ENCODE peak calls at places on chromosomes 4 and X, in five cellular contexts. U is transverse colon, P is OCI-LY7, M is brain microvascular endothelial cell, Q is fibroblast of villous mesenchyme. Z is an unnamed sample.

GRCh38 chrX:134171661-134172587 is 65.1 kb upstream of the CCDC160 start:
- DNase-seq in Q (peak), P (no peak), M (no peak), U (no peak), Z (no peak)

GRCh38 chr4:19983072-19983471 is 268.6 kb upstream of the SLIT2 start:
- DNase-seq in Q (peak), M (peak), U (no peak), P (no peak), Z (no peak)

GRCh38 chr4:83516042-83516772 is 19.7 kb upstream of the GPAT3 start:
- DNase-seq in U (no peak), P (no peak), Q (peak), M (peak), Z (no peak)

GRCh38 chrX:17046478-17047097 is 100.1 kb downstream of the REPS2 start:
- DNase-seq in M (peak), P (peak), Q (peak), U (peak), Z (peak)

GRCh38 chr4:3200423-3201090 is 48.4 kb upstream of the MSANTD1 start:
- DNase-seq in Q (no peak), P (no peak), M (no peak), U (no peak), Z (no peak)

GRCh38 chr4:113057891-113058290 is 8.4 kb downstream of the ANK2 start:
- DNase-seq in U (no peak), M (peak), P (no peak), Q (peak), Z (no peak)

GRCh38 chr4:127174731-127175130 is 458.0 kb upstream of the INTU start:
- DNase-seq in P (no peak), Q (no peak), M (no peak), U (no peak), Z (no peak)

GRCh38 chr4:174040287-174040686 is 243.2 kb downstream of the FBXO8 start:
- DNase-seq in U (no peak), Q (no peak), M (no peak), P (no peak), Z (no peak)

GRCh38 chr4:121740796-121741409 is 24.1 kb downstream of the SMIM43 start:
- DNase-seq in M (no peak), U (no peak), P (no peak), Q (no peak), Z (no peak)

GRCh38 chrX:126165721-126166401 is at the start of gene DCAF12L2:
- DNase-seq in M (no peak), P (no peak), Q (no peak), U (no peak), Z (no peak)

GRCh38 chrX:111581086-111581485 is 69.6 kb downstream of the SERTM2 start:
- DNase-seq in Q (peak), P (no peak), M (no peak), U (no peak), Z (no peak)

GRCh38 chrX:73855546-73855945 is 292.5 kb downstream of the CHIC1 start:
- DNase-seq in U (peak), P (peak), Q (peak), M (peak), Z (peak)

GRCh38 chr4:22460266-22460665 is 55.6 kb downstream of the ADGRA3 start:
- DNase-seq in Q (no peak), U (no peak), P (no peak), M (no peak), Z (no peak)

GRCh38 chr4:14837860-14838259 is 164.4 kb upstream of the CPEB2 start:
- DNase-seq in U (no peak), M (no peak), Q (no peak), P (peak), Z (peak)

GRCh38 chrX:153392642-153393321 is 8.4 kb downstream of the PNMA6E start:
- DNase-seq in M (no peak), U (no peak), Q (no peak), P (no peak), Z (no peak)

GRCh38 chr4:112099701-112100289 is 45.5 kb upstream of the FAM241A start:
- DNase-seq in Q (peak), M (no peak), U (no peak), P (peak), Z (peak)

GRCh38 chr4:114041117-114041475 is 61.6 kb upstream of the ARSJ start:
- DNase-seq in Q (peak), U (no peak), M (no peak), P (no peak), Z (no peak)

GRCh38 chr4:163473130-163473529 is 424 bp downstream of the TKTL2 start:
- DNase-seq in P (no peak), M (no peak), U (no peak), Q (no peak), Z (no peak)

GRCh38 chr4:42150653-42151567 is 1.5 kb downstream of the BEND4 start:
- DNase-seq in M (no peak), Q (no peak), P (peak), U (peak), Z (peak)

GRCh38 chrX:124098089-124098488 is 136.6 kb downstream of the STAG2 start:
- DNase-seq in Q (peak), P (peak), M (no peak), U (no peak), Z (peak)

GRCh38 chr4:177596035-177596434 is 153.8 kb upstream of the AGA start:
- DNase-seq in Q (peak), P (no peak), U (no peak), M (peak), Z (no peak)

GRCh38 chr4:33837043-33837442 is 2407.3 kb downstream of the ARAP2 start:
- DNase-seq in U (no peak), M (peak), Q (peak), P (no peak), Z (no peak)

GRCh38 chr4:174119051-174119450 is 164.4 kb downstream of the FBXO8 start:
- DNase-seq in P (no peak), Q (peak), M (peak), U (no peak), Z (no peak)

GRCh38 chrX:33132569-33132968 is 78.8 kb downstream of the DMD start:
- DNase-seq in U (no peak), Q (no peak), M (no peak), P (no peak), Z (no peak)

GRCh38 chr4:3291969-3292570 is 751 bp upstream of the RGS12 start:
- DNase-seq in P (peak), U (peak), M (no peak), Q (peak), Z (no peak)

GRCh38 chr4:14863420-14864364 is 138.6 kb upstream of the CPEB2 start:
- DNase-seq in Q (no peak), M (no peak), P (no peak), U (no peak), Z (no peak)

GRCh38 chrX:10615931-10616780 is 4.2 kb downstream of the MID1 start:
- DNase-seq in U (peak), P (peak), Q (peak), M (peak), Z (peak)

GRCh38 chr4:32010221-32010620 is 1290.1 kb downstream of the PCDH7 start:
- DNase-seq in M (peak), U (no peak), P (no peak), Q (no peak), Z (no peak)

GRCh38 chr4:145536044-145536443 is 54.4 kb downstream of the SMAD1 start:
- DNase-seq in P (no peak), U (no peak), Q (no peak), M (no peak), Z (no peak)

GRCh38 chr4:175369087-175369486 is 443.0 kb downstream of the GPM6A start:
- DNase-seq in Q (no peak), U (no peak), P (no peak), M (peak), Z (no peak)

GRCh38 chr4:120071192-120071795 is 4.6 kb upstream of the MAD2L1 start:
- DNase-seq in P (peak), Q (peak), U (peak), M (peak), Z (peak)

GRCh38 chr4:127400736-127401346 is 231.9 kb upstream of the INTU start:
- DNase-seq in M (peak), U (peak), P (peak), Q (peak), Z (peak)

GRCh38 chrX:18949902-18950301 is 34.0 kb downstream of the PHKA2 start:
- DNase-seq in M (no peak), P (no peak), Q (no peak), U (no peak), Z (no peak)

GRCh38 chrX:34734383-34734782 is 77.3 kb upstream of the TMEM47 start:
- DNase-seq in P (no peak), M (peak), U (no peak), Q (no peak), Z (no peak)

GRCh38 chrX:29435396-29435795 is 780.0 kb upstream of the MAGEB2 start:
- DNase-seq in P (no peak), M (no peak), Q (peak), U (no peak), Z (no peak)

GRCh38 chr4:93199492-93199891 is 629.1 kb upstream of the ATOH1 start:
- DNase-seq in M (peak), Q (peak), P (peak), U (no peak), Z (peak)

DNA sequence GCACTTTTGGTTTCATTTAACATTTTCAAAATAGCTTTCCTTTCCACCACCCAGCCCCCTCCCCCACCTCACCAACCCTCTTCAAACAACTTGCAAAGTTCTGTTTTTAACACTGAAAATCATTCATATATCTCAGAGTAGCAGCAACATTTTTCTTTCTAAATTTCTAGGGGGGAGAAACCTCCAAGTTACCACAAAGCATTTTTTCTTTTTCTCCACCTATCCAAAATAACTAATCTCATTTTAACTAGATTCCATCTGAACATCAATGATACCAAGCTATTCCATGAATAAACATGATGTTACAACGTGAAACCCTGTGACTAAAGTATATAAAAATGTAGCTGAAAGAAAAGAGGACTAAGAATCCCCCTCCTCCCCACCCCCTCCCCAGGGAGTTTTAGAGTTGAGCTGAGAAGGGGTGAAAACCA is 5.3 kb downstream of the LDB2 start:
- DNase-seq in Q (no peak), M (no peak), U (no peak), P (no peak), Z (peak)
- H3K4me3 ChIP-seq in Q (peak), M (no peak), U (peak), P (no peak), Z (peak)

DNA sequence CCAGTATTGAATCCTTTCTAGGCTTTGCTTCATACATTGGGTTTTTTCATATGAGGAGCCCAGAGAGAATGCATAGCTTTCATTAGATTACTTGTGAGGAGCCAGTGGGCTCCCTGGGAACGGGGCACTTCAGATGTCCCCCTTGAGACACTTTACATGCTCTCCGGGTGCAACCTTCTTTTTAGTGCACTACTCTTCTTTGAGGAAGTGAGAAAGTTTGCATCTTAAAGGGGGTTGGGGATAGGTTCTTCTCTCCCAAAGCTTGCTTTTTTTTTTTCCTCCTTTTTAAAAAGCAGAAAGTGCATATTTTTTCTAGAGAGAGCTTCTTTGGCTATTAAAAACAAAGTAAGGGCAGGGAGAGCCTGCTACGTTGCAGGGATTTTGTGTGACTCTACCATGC is 4.3 kb downstream of the HADH start:
- DNase-seq in Q (no peak), P (peak), M (no peak), U (no peak), Z (peak)
- H3K4me3 ChIP-seq in Q (no peak), P (peak), M (no peak), U (no peak), Z (no peak)

GRCh38 chr4:6926681-6927478 is 17.3 kb downstream of the TBC1D14 start:
- DNase-seq in M (peak), Q (peak), U (peak), P (no peak), Z (no peak)
- H3K4me3 ChIP-seq in M (no peak), Q (no peak), U (no peak), P (no peak), Z (no peak)

GRCh38 chrX:38045697-38046096 is 39.3 kb downstream of the SYTL5 start:
- DNase-seq in M (peak), U (no peak), P (no peak), Q (peak), Z (no peak)
- H3K4me3 ChIP-seq in M (no peak), U (no peak), P (no peak), Q (no peak), Z (no peak)

DNA sequence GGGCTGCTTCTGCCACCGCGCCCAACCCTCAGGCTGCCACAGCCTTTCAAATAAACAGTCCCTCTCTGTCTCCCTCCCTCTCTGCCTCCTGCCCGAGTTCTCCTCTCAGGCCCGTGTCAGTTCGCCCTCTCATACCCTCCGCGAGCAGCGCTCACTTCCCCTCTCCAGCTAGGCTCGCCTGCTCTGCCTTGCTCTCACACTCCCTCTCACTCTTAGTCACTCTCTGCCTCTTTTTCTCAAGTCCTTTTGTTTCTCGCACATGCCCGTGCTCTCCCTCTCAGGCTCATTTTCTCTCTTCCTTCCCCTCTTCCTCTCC is 3.2 kb downstream of the EFNB1 start:
- DNase-seq in P (peak), Q (peak), U (peak), M (peak), Z (peak)
- H3K4me3 ChIP-seq in P (no peak), Q (peak), U (peak), M (peak), Z (no peak)

DNA sequence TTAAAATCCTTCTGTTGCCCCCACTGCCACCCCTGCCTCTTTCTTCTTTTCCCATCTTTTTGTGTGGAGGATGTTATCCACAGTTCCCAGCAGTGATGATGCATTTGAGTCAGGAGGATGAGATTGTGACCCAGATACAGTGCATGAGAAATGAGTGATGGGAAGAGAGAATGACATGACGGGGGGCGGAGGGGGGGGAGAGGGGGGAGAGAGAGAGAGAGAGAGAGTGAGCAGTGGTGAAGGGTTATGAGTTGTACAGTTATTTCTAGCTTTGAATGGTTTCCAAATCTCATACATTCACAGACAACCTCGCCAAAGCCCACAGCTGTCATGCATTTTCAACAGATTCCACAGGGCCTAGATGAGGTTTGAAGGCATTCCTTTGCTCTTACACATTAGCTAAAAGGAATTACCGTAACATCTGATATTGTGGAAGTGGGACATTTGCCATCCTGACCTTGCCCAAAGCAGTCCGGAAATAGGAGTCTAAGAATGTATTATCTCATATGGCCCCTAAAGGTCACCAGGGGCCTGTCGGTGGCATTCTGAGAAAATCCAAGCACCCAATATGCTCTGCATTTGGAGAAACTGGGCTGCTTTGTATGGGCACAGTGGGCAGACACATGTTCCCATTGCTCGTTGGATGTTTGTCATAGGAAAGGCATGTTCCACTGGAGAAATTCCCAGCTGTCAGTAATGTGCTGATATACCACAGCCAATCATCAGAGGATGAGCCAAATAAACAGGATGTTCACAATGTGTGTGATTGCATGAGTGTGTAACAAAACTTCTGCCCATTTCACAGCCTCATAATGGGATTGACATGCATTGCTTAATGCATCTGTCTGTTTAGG is 435.8 kb downstream of the SPRY1 start:
- DNase-seq in P (no peak), U (peak), M (peak), Q (peak), Z (no peak)
- H3K4me3 ChIP-seq in P (no peak), U (no peak), M (no peak), Q (no peak), Z (no peak)

Z was measured in GM12865.